ENCODE peak calls at places on chromosome 17, in six cellular contexts. L, T, P, H, A and Q are unnamed samples.

GRCh38 chr17:65594585-65594940 is 33.1 kb upstream of the AXIN2 start:
- DNase-seq in A (no peak), P (no peak), T (no peak), L (no peak), H (no peak), Q (no peak)

GRCh38 chr17:19023209-19023999 is 18.8 kb upstream of the FAM83G start:
- DNase-seq in L (no peak), A (no peak), T (no peak), H (no peak), P (no peak), Q (no peak)

GRCh38 chr17:60231691-60232090 is 81.9 kb downstream of the CA4 start:
- DNase-seq in A (no peak), P (no peak), H (no peak), T (no peak), L (no peak), Q (no peak)

GRCh38 chr17:42814633-42815399 is 9.3 kb downstream of the BECN1 start:
- DNase-seq in L (peak; percentile 63), H (no peak), A (no peak), P (no peak), T (no peak), Q (no peak)

GRCh38 chr17:46943511-46944393 is 20.8 kb downstream of the GOSR2 start:
- DNase-seq in P (no peak), A (no peak), T (no peak), L (peak; percentile 35), H (peak; percentile 77), Q (no peak)

GRCh38 chr17:4304417-4305027 is 40.7 kb upstream of the ANKFY1 start:
- DNase-seq in A (peak; percentile 46), L (peak; percentile 51), T (peak; percentile 18), P (no peak), H (no peak), Q (no peak)

GRCh38 chr17:30296499-30297038 is 4.8 kb upstream of the BLMH start:
- DNase-seq in H (no peak), L (no peak), P (no peak), A (no peak), T (no peak), Q (peak; percentile 23)

GRCh38 chr17:51508048-51508447 is 247.7 kb downstream of the UTP18 start:
- DNase-seq in L (no peak), T (no peak), H (no peak), P (no peak), A (no peak), Q (no peak)

GRCh38 chr17:39965017-39965699 is 2.4 kb downstream of the GSDMA start:
- DNase-seq in A (no peak), H (no peak), P (no peak), T (no peak), L (no peak), Q (no peak)

GRCh38 chr17:69869667-69870066 is 205.4 kb upstream of the KCNJ16 start:
- DNase-seq in H (no peak), A (no peak), T (no peak), L (no peak), P (no peak), Q (no peak)

GRCh38 chr17:38719943-38720641 is 10.0 kb upstream of the CISD3 start:
- DNase-seq in H (no peak), L (no peak), P (no peak), T (no peak), A (no peak), Q (no peak)

GRCh38 chr17:49016775-49017463 is 19.7 kb downstream of the IGF2BP1 start:
- DNase-seq in H (no peak), A (peak; percentile 42), T (peak; percentile 76), L (peak; percentile 94), P (no peak), Q (peak; percentile 65)

GRCh38 chr17:58513391-58513912 is 986 bp downstream of the MTMR4 start:
- DNase-seq in H (peak; percentile 59), L (no peak), A (no peak), P (no peak), T (no peak), Q (no peak)

GRCh38 chr17:1764274-1764673 is 2.4 kb downstream of the SERPINF1 start:
- DNase-seq in H (peak; percentile 93), A (peak; percentile 84), L (peak; percentile 89), P (peak; percentile 96), T (no peak), Q (no peak)

GRCh38 chr17:4903051-4903818 is at the start of gene CHRNE:
- DNase-seq in A (peak; percentile 90), P (peak; percentile 94), T (peak; percentile 87), L (peak; percentile 76), H (peak; percentile 86), Q (peak; percentile 57)

GRCh38 chr17:43591750-43592562 is 45.8 kb upstream of the ETV4 start:
- DNase-seq in A (peak; percentile 39), T (no peak), P (peak; percentile 94), H (peak; percentile 90), L (peak; percentile 94), Q (no peak)

GRCh38 chr17:58083491-58084316 is 485 bp downstream of the DYNLL2 start:
- DNase-seq in H (peak; percentile 86), P (peak; percentile 90), L (peak; percentile 43), A (peak; percentile 74), T (no peak), Q (peak; percentile 93)

GRCh38 chr17:337866-338265 is 14.7 kb downstream of the RPH3AL start:
- DNase-seq in A (no peak), P (no peak), T (no peak), H (no peak), L (no peak), Q (no peak)

GRCh38 chr17:21171309-21171922 is 42.5 kb downstream of the TMEM11 start:
- DNase-seq in H (no peak), P (no peak), A (no peak), L (no peak), T (no peak), Q (peak; percentile 57)

GRCh38 chr17:44417553-44417952 is 28.1 kb upstream of the ITGA2B start:
- DNase-seq in H (no peak), T (peak; percentile 29), A (no peak), P (no peak), L (peak; percentile 57), Q (no peak)

GRCh38 chr17:8138366-8138671 is 13.9 kb downstream of the PER1 start:
- DNase-seq in L (no peak), A (no peak), T (no peak), H (no peak), P (no peak), Q (no peak)

GRCh38 chr17:2688351-2689342 is 22.9 kb downstream of the CLUH start:
- DNase-seq in L (no peak), P (peak; percentile 88), T (no peak), H (peak; percentile 72), A (no peak), Q (no peak)

GRCh38 chr17:55620945-55621344 is 101.7 kb downstream of the TMEM100 start:
- DNase-seq in T (no peak), P (no peak), A (no peak), L (no peak), H (no peak), Q (no peak)

GRCh38 chr17:6755731-6756184 is at the start of gene XAF1:
- DNase-seq in A (peak; percentile 52), H (peak; percentile 68), L (peak; percentile 78), P (no peak), T (no peak), Q (peak; percentile 46)

GRCh38 chr17:6753565-6753964 is 2.3 kb upstream of the XAF1 start:
- DNase-seq in P (no peak), A (no peak), L (peak; percentile 74), T (no peak), H (no peak), Q (no peak)

GRCh38 chr17:6752068-6752909 is 3.6 kb upstream of the XAF1 start:
- DNase-seq in H (peak; percentile 80), L (peak; percentile 96), T (no peak), P (no peak), A (peak; percentile 23), Q (no peak)

GRCh38 chr17:6755281-6755680 is 565 bp upstream of the XAF1 start:
- DNase-seq in A (peak; percentile 14), P (no peak), L (no peak), H (peak; percentile 76), T (no peak), Q (no peak)

GRCh38 chr17:6753006-6753445 is 2.8 kb upstream of the XAF1 start:
- DNase-seq in H (peak; percentile 80), T (no peak), L (peak; percentile 87), P (no peak), A (peak; percentile 31), Q (no peak)
- TF ChIP-seq POLR2AphosphoS5 in H (no peak), T (no peak), L (peak; percentile 39), P (peak; percentile 20), A (no peak), Q (peak; percentile 11)

GRCh38 chr17:82342361-82343079 is 9.0 kb upstream of the SECTM1 start:
- DNase-seq in H (no peak), T (no peak), A (no peak), P (no peak), L (no peak), Q (peak; percentile 57)

GRCh38 chr17:82346342-82347300 is 12.4 kb upstream of the TEX19 start:
- DNase-seq in T (no peak), A (no peak), L (no peak), H (no peak), P (no peak), Q (no peak)

GRCh38 chr17:82343560-82343959 is 10.0 kb upstream of the SECTM1 start:
- DNase-seq in H (no peak), A (no peak), L (no peak), T (no peak), P (no peak), Q (no peak)

GRCh38 chr17:82344175-82344907 is 10.8 kb upstream of the SECTM1 start:
- DNase-seq in P (no peak), T (no peak), H (no peak), L (no peak), A (no peak), Q (no peak)

DNA sequence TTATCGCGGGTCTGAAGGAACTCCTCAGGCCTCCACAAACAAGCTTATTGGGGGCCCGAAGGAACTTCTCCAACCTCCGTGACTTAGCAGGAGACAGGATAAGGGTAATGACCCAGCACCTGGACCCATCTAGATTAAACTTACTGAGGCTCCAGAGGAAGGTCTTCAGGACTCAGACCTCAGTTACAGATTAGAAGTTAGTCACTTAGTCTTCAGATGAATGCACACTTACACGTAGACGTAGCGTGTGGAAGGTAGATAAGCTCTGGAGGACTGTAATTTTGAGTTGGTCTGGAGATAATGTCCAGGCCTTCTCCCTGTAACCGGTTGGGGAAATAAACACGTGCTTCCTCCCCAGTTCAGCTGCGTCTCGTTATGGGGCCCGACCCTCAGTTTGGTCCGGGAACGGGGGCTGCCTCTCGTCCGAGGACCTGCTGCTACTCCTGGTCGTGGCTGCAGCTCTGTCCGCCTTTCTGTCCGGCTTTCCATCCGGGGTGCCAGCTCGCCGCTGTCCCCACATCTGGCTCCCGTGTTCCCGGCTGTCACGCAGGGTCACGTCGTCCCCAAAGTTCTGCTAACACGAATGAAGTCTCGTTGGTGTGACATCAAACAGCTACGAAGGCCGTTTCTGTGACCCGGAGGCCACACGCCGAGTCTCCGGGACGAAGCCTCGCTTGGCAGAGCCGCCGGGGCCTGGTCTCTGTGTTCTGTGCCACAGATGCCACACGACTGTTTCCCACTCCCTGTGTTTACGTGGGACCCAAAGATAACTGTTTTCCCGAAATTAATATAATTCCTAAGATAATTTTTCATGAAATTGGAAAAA is 11.8 kb upstream of the SECTM1 start:
- DNase-seq in L (no peak), A (no peak), P (no peak), H (no peak), T (no peak), Q (peak; percentile 72)
- TF ChIP-seq POLR2AphosphoS5 in L (no peak), A (no peak), P (no peak), H (no peak), T (no peak), Q (no peak)

GRCh38 chr17:61307905-61308886 is 91.4 kb upstream of the TBX2 start:
- DNase-seq in T (no peak), P (no peak), L (no peak), H (no peak), A (no peak), Q (no peak)
- TF ChIP-seq POLR2AphosphoS5 in T (no peak), P (no peak), L (no peak), H (peak; percentile 74), A (peak; percentile 41), Q (peak; percentile 26)

GRCh38 chr17:77425791-77426641 is 285.2 kb downstream of the SEC14L1 start:
- DNase-seq in P (peak; percentile 96), A (peak; percentile 76), T (no peak), L (no peak), H (peak; percentile 98), Q (no peak)
- TF ChIP-seq POLR2AphosphoS5 in P (peak; percentile 91), A (peak; percentile 43), T (no peak), L (no peak), H (peak; percentile 87), Q (no peak)